ENCODE peak calls at places on chromosomes 16 and 17, in four cellular contexts. F, P, W and R are unnamed samples.
A peak's percentile ranks its signal among the peaks of the same experiment; 100 is the strongest.

GRCh38 chr17:82097187-82097918 is 683 bp downstream of the FASN start:
- DNase-seq in F (peak; percentile 70), P (peak; percentile 47), W (peak; percentile 86), R (peak; percentile 24)

GRCh38 chr16:83344014-83344413 is 463.8 kb upstream of the HSBP1 start:
- DNase-seq in F (no peak), P (peak; percentile 94), W (no peak), R (no peak)

GRCh38 chr17:58382108-58382884 is 30.3 kb upstream of the SUPT4H1 start:
- DNase-seq in F (peak; percentile 32), P (no peak), W (no peak), R (no peak)

GRCh38 chr16:75114179-75114945 is 2.2 kb downstream of the LDHD start:
- DNase-seq in F (no peak), P (no peak), W (no peak), R (no peak)

GRCh38 chr17:62723842-62724241 is 84.3 kb downstream of the MARCHF10 start:
- DNase-seq in F (no peak), P (no peak), W (no peak), R (peak; percentile 80)

GRCh38 chr17:29407856-29408255 is 17.7 kb downstream of the TAOK1 start:
- DNase-seq in F (no peak), P (peak; percentile 10), W (no peak), R (no peak)

GRCh38 chr16:83742076-83742475 is 65.7 kb upstream of the HSBP1 start:
- DNase-seq in F (no peak), P (no peak), W (no peak), R (no peak)

GRCh38 chr17:49715221-49715620 is 7.5 kb upstream of the SLC35B1 start:
- DNase-seq in F (no peak), P (no peak), W (no peak), R (no peak)

GRCh38 chr17:82517230-82517865 is 2.2 kb upstream of the FOXK2 start:
- DNase-seq in F (no peak), P (no peak), W (no peak), R (no peak)

GRCh38 chr17:1906622-1907021 is 76.8 kb downstream of the RPA1 start:
- DNase-seq in F (no peak), P (no peak), W (no peak), R (no peak)

GRCh38 chr17:6108987-6109386 is 38.8 kb downstream of the WSCD1 start:
- DNase-seq in F (no peak), P (no peak), W (no peak), R (no peak)